ENCODE peak calls at places on chromosomes 11 and 22, in ten cellular contexts. K, T, I, Q, N, D, J, B, U and P are unnamed samples.

GRCh38 chr22:45540122-45540521 is 37.4 kb downstream of the FBLN1 start:
- DNase-seq in K (no peak), T (no peak), I (no peak), Q (no peak), N (no peak), D (no peak), J (no peak), B (no peak), U (no peak), P (no peak)

GRCh38 chr11:2549491-2549875 is 104.7 kb downstream of the KCNQ1 start:
- DNase-seq in K (no peak), T (no peak), I (no peak), Q (no peak), N (no peak), D (no peak), J (no peak), B (no peak), U (no peak), P (no peak)

GRCh38 chr11:94558932-94559331 is 8.2 kb upstream of the PIWIL4 start:
- DNase-seq in K (no peak), T (no peak), I (no peak), Q (no peak), N (no peak), D (no peak), J (no peak), B (no peak), U (no peak), P (no peak)

GRCh38 chr11:10638285-10638684 is 55.3 kb downstream of the IRAG1 start:
- DNase-seq in K (no peak), T (no peak), I (no peak), Q (no peak), N (no peak), D (no peak), J (no peak), B (no peak), U (no peak), P (no peak)

GRCh38 chr11:68471360-68472340 is 11.1 kb downstream of the PPP6R3 start:
- DNase-seq in K (no peak), T (no peak), I (peak; percentile 66), Q (peak; percentile 18), N (no peak), D (no peak), J (no peak), B (peak; percentile 48), U (peak; percentile 41), P (peak; percentile 32)

GRCh38 chr11:111170761-111171379 is 74.7 kb upstream of the POU2AF2 start:
- DNase-seq in K (no peak), T (no peak), I (no peak), Q (no peak), N (no peak), D (no peak), J (no peak), B (no peak), U (no peak), P (no peak)

GRCh38 chr22:45285431-45286058 is 796 bp downstream of the UPK3A start:
- DNase-seq in K (no peak), T (no peak), I (no peak), Q (no peak), N (no peak), D (no peak), J (no peak), B (no peak), U (no peak), P (no peak)

GRCh38 chr11:65911682-65912568 is 6.9 kb downstream of the C11orf68 start:
- DNase-seq in K (no peak), T (peak; percentile 81), I (no peak), Q (no peak), N (peak; percentile 67), D (no peak), J (no peak), B (peak; percentile 94), U (no peak), P (no peak)

GRCh38 chr11:75261902-75262361 is 21.4 kb downstream of the TPBGL start:
- DNase-seq in K (no peak), T (no peak), I (no peak), Q (no peak), N (no peak), D (no peak), J (no peak), B (no peak), U (no peak), P (no peak)

GRCh38 chr22:50274311-50274710 is 4.1 kb upstream of the MAPK11 start:
- DNase-seq in K (no peak), T (no peak), I (peak; percentile 49), Q (peak; percentile 28), N (peak; percentile 55), D (peak; percentile 80), J (no peak), B (peak; percentile 63), U (no peak), P (no peak)

GRCh38 chr11:71397328-71397860 is 50.8 kb downstream of the DHCR7 start:
- DNase-seq in K (no peak), T (no peak), I (no peak), Q (no peak), N (no peak), D (no peak), J (no peak), B (no peak), U (no peak), P (no peak)

GRCh38 chr11:62125316-62125715 is 1.5 kb downstream of the INCENP start:
- DNase-seq in K (no peak), T (no peak), I (no peak), Q (no peak), N (no peak), D (peak; percentile 18), J (no peak), B (peak; percentile 11), U (no peak), P (no peak)

GRCh38 chr11:69126286-69126685 is 29.4 kb upstream of the SMIM38 start:
- DNase-seq in K (no peak), T (no peak), I (no peak), Q (no peak), N (no peak), D (no peak), J (no peak), B (no peak), U (no peak), P (no peak)

GRCh38 chr11:36376888-36377758 is 81.0 kb downstream of the PRR5L start:
- DNase-seq in K (no peak), T (peak; percentile 63), I (peak; percentile 68), Q (peak; percentile 32), N (peak; percentile 65), D (no peak), J (no peak), B (peak; percentile 67), U (peak; percentile 50), P (no peak)

GRCh38 chr11:122439911-122440782 is 215.4 kb upstream of the UBASH3B start:
- DNase-seq in K (no peak), T (no peak), I (no peak), Q (no peak), N (peak; percentile 27), D (no peak), J (peak; percentile 24), B (peak; percentile 23), U (no peak), P (no peak)

GRCh38 chr22:47299211-47299878 is 536.9 kb downstream of the TBC1D22A start:
- DNase-seq in K (no peak), T (no peak), I (no peak), Q (no peak), N (no peak), D (no peak), J (no peak), B (no peak), U (no peak), P (no peak)

GRCh38 chr11:130179396-130180306 is 20.1 kb downstream of the ST14 start:
- DNase-seq in K (no peak), T (peak; percentile 65), I (no peak), Q (no peak), N (no peak), D (peak; percentile 76), J (no peak), B (no peak), U (no peak), P (no peak)

GRCh38 chr22:19724927-19725661 is 1.8 kb downstream of the GP1BB start:
- DNase-seq in K (no peak), T (no peak), I (no peak), Q (no peak), N (no peak), D (no peak), J (no peak), B (no peak), U (no peak), P (no peak)

GRCh38 chr22:43500792-43501785 is 89.3 kb downstream of the MPPED1 start:
- DNase-seq in K (no peak), T (no peak), I (no peak), Q (no peak), N (no peak), D (no peak), J (no peak), B (no peak), U (no peak), P (no peak)

GRCh38 chr22:40597541-40598453 is 38.7 kb downstream of the MRTFA start:
- DNase-seq in K (no peak), T (no peak), I (no peak), Q (no peak), N (no peak), D (no peak), J (no peak), B (peak; percentile 70), U (no peak), P (no peak)

GRCh38 chr11:74520316-74520715 is 26.8 kb upstream of the LIPT2 start:
- DNase-seq in K (no peak), T (no peak), I (no peak), Q (no peak), N (no peak), D (no peak), J (no peak), B (no peak), U (no peak), P (no peak)

GRCh38 chr11:119512373-119512772 is 89.4 kb upstream of the THY1 start:
- DNase-seq in K (no peak), T (no peak), I (peak; percentile 19), Q (no peak), N (no peak), D (no peak), J (no peak), B (no peak), U (no peak), P (peak; percentile 34)

GRCh38 chr11:8292351-8292750 is 28.7 kb upstream of the LMO1 start:
- DNase-seq in K (no peak), T (no peak), I (no peak), Q (no peak), N (no peak), D (no peak), J (no peak), B (no peak), U (no peak), P (no peak)

GRCh38 chr11:11074686-11075370 is 217.0 kb upstream of the ZBED5 start:
- DNase-seq in K (no peak), T (no peak), I (no peak), Q (no peak), N (no peak), D (no peak), J (no peak), B (no peak), U (no peak), P (no peak)

GRCh38 chr11:86551286-86551685 is 121.1 kb downstream of the ME3 start:
- DNase-seq in K (no peak), T (peak; percentile 12), I (no peak), Q (no peak), N (no peak), D (no peak), J (peak; percentile 70), B (peak; percentile 96), U (no peak), P (peak; percentile 1)

GRCh38 chr11:113505541-113506375 is 30.6 kb upstream of the DRD2 start:
- DNase-seq in K (no peak), T (no peak), I (no peak), Q (no peak), N (no peak), D (no peak), J (no peak), B (peak; percentile 22), U (no peak), P (no peak)

GRCh38 chr11:124798991-124799383 is 1.2 kb downstream of the MSANTD2 start:
- DNase-seq in K (no peak), T (peak; percentile 27), I (no peak), Q (no peak), N (no peak), D (peak; percentile 35), J (no peak), B (peak; percentile 85), U (no peak), P (no peak)

GRCh38 chr22:49979587-49980264 is 19.2 kb downstream of the PIM3 start:
- DNase-seq in K (no peak), T (peak; percentile 52), I (peak; percentile 55), Q (no peak), N (no peak), D (peak; percentile 62), J (no peak), B (peak; percentile 51), U (no peak), P (no peak)